ENCODE peak calls at places on chromosomes 4 and X, in six cellular contexts. Q, R, K, H, A and S are unnamed samples.

GRCh38 chrX:3963980-3964379 is 250.5 kb upstream of the PRKX start:
- DNase-seq in Q (no peak), R (no peak), K (no peak), H (no peak), A (no peak), S (no peak)

GRCh38 chrX:27882695-27883094 is 74.9 kb downstream of the MAGEB10 start:
- DNase-seq in Q (no peak), R (no peak), K (no peak), H (no peak), A (no peak), S (no peak)

GRCh38 chrX:12997898-12998687 is 23.2 kb downstream of the TMSB4X start:
- DNase-seq in Q (no peak), R (no peak), K (no peak), H (no peak), A (no peak), S (no peak)

GRCh38 chrX:110394653-110395052 is 36.0 kb downstream of the RTL9 start:
- DNase-seq in Q (no peak), R (no peak), K (no peak), H (no peak), A (no peak), S (peak)

GRCh38 chr4:114146947-114147618 is 167.6 kb upstream of the ARSJ start:
- DNase-seq in Q (no peak), R (no peak), K (no peak), H (no peak), A (no peak), S (no peak)

GRCh38 chrX:108557594-108557993 is 118.0 kb downstream of the COL4A5 start:
- DNase-seq in Q (no peak), R (no peak), K (no peak), H (no peak), A (no peak), S (no peak)

GRCh38 chrX:24561121-24561520 is 86.0 kb downstream of the PCYT1B start:
- DNase-seq in Q (no peak), R (no peak), K (no peak), H (peak), A (no peak), S (no peak)

GRCh38 chrX:25020391-25021131 is 4.8 kb upstream of the ARX start:
- DNase-seq in Q (no peak), R (peak), K (peak), H (peak), A (peak), S (no peak)

GRCh38 chr4:151471728-151472127 is 62.8 kb downstream of the FHIP1A start:
- DNase-seq in Q (no peak), R (no peak), K (no peak), H (no peak), A (no peak), S (no peak)

GRCh38 chr4:135418353-135418752 is 1216.8 kb upstream of the PABPC4L start:
- DNase-seq in Q (no peak), R (no peak), K (no peak), H (peak), A (no peak), S (no peak)

GRCh38 chrX:48468247-48468671 is 1.8 kb downstream of the SLC38A5 start:
- DNase-seq in Q (no peak), R (no peak), K (no peak), H (peak), A (no peak), S (no peak)

GRCh38 chrX:149472620-149473019 is 32.5 kb downstream of the IDS start:
- DNase-seq in Q (no peak), R (no peak), K (no peak), H (no peak), A (no peak), S (no peak)

GRCh38 chr4:156723951-156724668 is 247.5 kb downstream of the PDGFC start:
- DNase-seq in Q (no peak), R (no peak), K (no peak), H (no peak), A (no peak), S (no peak)